ENCODE peak calls at places on chromosomes 11 and 22, in nine cellular contexts. K is endothelial cell of umbilical vein, I is cardiac muscle cell, F is neural crest cell, D is tibial artery, H is endothelial cell, N is AG04450, U is GM10248, W is HL-60. R is an unnamed sample.

GRCh38 chr11:61720597-61720996 is 31.8 kb upstream of the MYRF start:
- DNase-seq in I (no peak), K (no peak), N (no peak), H (no peak), F (no peak), D (no peak), U (no peak), W (no peak), R (no peak)

GRCh38 chr11:3836903-3837302 is 3.9 kb downstream of the RHOG start:
- DNase-seq in W (peak; percentile 86), D (no peak), I (no peak), H (no peak), K (no peak), N (no peak), U (no peak), F (no peak), R (no peak)

GRCh38 chr11:69541501-69542313 is 60.2 kb downstream of the LINC01488 start:
- DNase-seq in U (no peak), N (no peak), F (no peak), K (no peak), W (no peak), I (peak; percentile 29), D (no peak), H (no peak), R (no peak)

GRCh38 chr11:94545641-94546470 is 2.1 kb downstream of the FUT4 start:
- DNase-seq in U (no peak), D (peak; percentile 71), K (no peak), F (no peak), I (no peak), W (no peak), H (no peak), N (no peak), R (no peak)

GRCh38 chr11:9015677-9016076 is 11.9 kb upstream of the NRIP3 start:
- DNase-seq in W (peak; percentile 55), F (peak; percentile 48), I (peak; percentile 82), U (peak; percentile 80), K (peak; percentile 81), D (peak; percentile 71), H (peak; percentile 65), N (peak; percentile 53), R (peak; percentile 64)

GRCh38 chr11:31640611-31641010 is 131.0 kb downstream of the ELP4 start:
- DNase-seq in F (no peak), I (peak; percentile 7), D (no peak), U (no peak), H (no peak), N (no peak), K (no peak), W (no peak), R (no peak)

GRCh38 chr11:92828576-92828975 is 140.9 kb upstream of the MTNR1B start:
- DNase-seq in I (peak; percentile 44), W (no peak), F (peak; percentile 18), H (no peak), U (no peak), N (no peak), K (no peak), D (no peak), R (peak; percentile 10)

GRCh38 chr11:45926001-45926401 is 3.5 kb downstream of the LARGE2 start:
- DNase-seq in H (no peak), K (no peak), I (no peak), W (no peak), D (peak; percentile 63), U (no peak), N (no peak), F (no peak), R (no peak)

GRCh38 chr11:1653541-1654387 is 24.2 kb downstream of the KRTAP5-5 start:
- DNase-seq in N (no peak), H (no peak), F (no peak), U (no peak), W (no peak), I (no peak), K (no peak), D (peak; percentile 50), R (no peak)

GRCh38 chr22:27378994-27379393 is 422.6 kb downstream of the MN1 start:
- DNase-seq in K (no peak), U (no peak), W (no peak), I (no peak), D (no peak), N (no peak), F (no peak), H (no peak), R (no peak)

GRCh38 chr22:19898831-19899567 is 42.6 kb upstream of the COMT start:
- DNase-seq in D (no peak), I (no peak), W (no peak), K (no peak), F (no peak), N (no peak), H (no peak), U (no peak), R (no peak)

GRCh38 chr11:130600139-130600538 is 151.7 kb downstream of the ADAMTS15 start:
- DNase-seq in N (no peak), D (no peak), U (no peak), W (no peak), I (no peak), K (no peak), H (no peak), F (no peak), R (no peak)

GRCh38 chr11:109036011-109036410 is 371.1 kb downstream of the DDX10 start:
- DNase-seq in K (no peak), N (no peak), H (no peak), U (no peak), F (no peak), I (no peak), D (no peak), W (no peak), R (no peak)

GRCh38 chr11:126357055-126357962 is 1.8 kb downstream of the ST3GAL4 start:
- DNase-seq in F (no peak), U (no peak), K (no peak), I (no peak), W (no peak), H (no peak), N (no peak), D (peak; percentile 70), R (no peak)

GRCh38 chr22:11066458-11067285 is 4461.3 kb upstream of the OR11H1 start:
- DNase-seq in W (no peak), D (peak; percentile 73), H (no peak), I (no peak), N (no peak), F (no peak), K (no peak), U (peak; percentile 48), R (no peak)

GRCh38 chr11:10906521-10906920 is 48.7 kb upstream of the ZBED5 start:
- DNase-seq in U (no peak), F (no peak), I (no peak), K (peak; percentile 21), H (no peak), W (no peak), D (no peak), N (no peak), R (no peak)

GRCh38 chr11:84671325-84672019 is 955.7 kb downstream of the DLG2 start:
- DNase-seq in F (no peak), I (no peak), U (no peak), H (no peak), K (no peak), W (no peak), D (no peak), N (no peak), R (no peak)

DNA sequence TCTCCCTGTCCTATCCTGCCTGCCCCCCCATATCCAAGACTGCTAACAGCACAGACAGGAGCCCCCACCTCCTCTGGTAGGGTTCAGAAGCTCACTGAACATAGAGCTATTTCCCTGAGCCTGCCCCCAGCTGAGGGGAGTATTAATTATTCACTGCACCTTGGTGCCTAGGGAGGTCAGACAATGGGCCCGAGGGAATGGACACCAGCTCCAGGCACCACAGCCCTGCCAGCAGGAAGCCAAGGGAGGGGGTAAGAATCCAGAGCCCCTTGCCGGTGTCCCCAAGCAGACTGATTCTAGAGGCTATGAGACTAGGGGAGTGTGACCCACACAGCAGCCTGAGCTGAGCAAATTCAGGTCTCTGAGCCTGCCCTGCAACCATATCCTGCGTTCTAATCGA is 3.1 kb downstream of the GDPD5 start:
- DNase-seq in W (no peak), F (no peak), H (no peak), I (no peak), D (no peak), K (no peak), U (no peak), N (no peak), R (no peak)
- TF ChIP-seq CTCF in W (no peak), F (no peak), H (no peak), I (no peak), D (no peak), K (no peak), U (no peak), N (no peak), R (no peak)

DNA sequence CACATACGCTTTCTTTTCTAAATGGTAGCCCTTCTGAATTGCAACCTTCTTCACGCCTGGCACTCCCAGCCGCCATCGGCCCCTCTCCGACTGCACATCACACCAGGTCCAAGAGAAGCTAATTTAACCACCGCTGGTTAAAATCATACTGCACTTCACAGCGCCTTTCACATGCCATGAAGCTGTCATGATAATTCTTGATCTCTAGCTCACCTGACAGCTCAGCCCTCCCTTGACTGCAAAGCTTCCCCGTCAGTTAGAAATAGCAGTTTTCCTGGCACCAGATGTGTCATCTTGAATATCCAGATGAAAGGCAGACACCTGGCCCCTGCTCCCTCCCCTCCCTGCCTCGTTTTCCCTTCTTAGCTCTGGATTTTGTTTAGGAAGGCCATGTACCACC is 101.4 kb downstream of the ARL14EP start:
- DNase-seq in F (no peak), D (no peak), U (no peak), N (no peak), H (no peak), W (no peak), I (peak; percentile 54), K (no peak), R (no peak)
- TF ChIP-seq CTCF in F (no peak), D (no peak), U (no peak), N (no peak), H (no peak), W (no peak), I (no peak), K (no peak), R (no peak)

DNA sequence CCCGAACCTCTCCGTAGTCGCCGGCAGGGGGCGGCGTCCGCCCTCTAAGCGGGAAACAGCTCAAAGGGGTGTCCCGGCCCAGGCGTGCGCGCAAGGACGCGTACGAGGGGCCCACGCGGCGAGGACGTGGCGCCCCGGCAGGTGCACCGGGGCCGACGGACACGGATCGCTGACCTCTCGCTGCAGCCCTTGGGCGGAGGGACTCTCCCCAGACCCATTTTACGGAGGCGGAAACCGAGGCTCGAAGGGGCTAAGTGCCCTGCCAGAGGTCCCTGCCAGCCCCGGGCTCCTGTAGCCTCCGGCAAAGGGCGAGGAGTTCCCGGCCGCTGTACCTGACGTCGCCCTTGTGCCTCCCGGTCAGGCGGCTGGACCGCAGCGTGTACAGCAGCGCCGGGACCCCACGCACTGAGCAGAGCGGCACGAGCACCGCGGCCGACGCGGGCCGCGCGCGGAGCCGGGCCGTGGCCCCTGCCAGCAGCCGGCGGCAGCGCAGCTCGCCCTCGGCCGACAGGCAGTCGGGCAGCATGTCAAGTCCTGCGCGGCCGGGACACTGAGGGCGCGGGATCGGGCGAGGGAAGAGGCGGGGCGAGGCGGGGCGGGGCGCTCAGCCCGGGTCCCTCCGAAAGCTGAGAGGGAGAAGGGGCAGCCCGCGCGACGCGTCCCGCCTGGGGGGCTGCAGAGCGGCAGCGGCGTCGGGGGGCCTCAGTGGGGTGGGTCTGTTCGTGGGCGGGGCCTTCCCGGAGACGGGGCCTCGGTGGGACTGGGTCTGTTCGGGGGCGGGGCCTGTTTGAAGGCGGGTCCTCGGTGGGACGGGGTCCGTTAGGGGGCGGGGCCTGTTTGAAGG is at the start of gene NUDT8:
- DNase-seq in K (peak; percentile 73), D (peak; percentile 88), W (peak; percentile 76), N (no peak), I (peak; percentile 91), U (peak; percentile 87), F (peak; percentile 98), H (peak; percentile 81), R (peak; percentile 99)
- TF ChIP-seq CTCF in K (peak; percentile 90), D (peak; percentile 79), W (peak; percentile 67), N (peak; percentile 80), I (peak; percentile 79), U (peak; percentile 86), F (peak; percentile 94), H (peak; percentile 94), R (peak; percentile 84)

GRCh38 chr11:133824593-133824992 is 20.7 kb downstream of the SPATA19 start:
- DNase-seq in D (no peak), K (no peak), F (no peak), W (no peak), U (no peak), I (no peak), N (no peak), H (no peak), R (no peak)
- TF ChIP-seq CTCF in D (no peak), K (no peak), F (no peak), W (no peak), U (no peak), I (no peak), N (no peak), H (no peak), R (no peak)